ENCODE peak calls at places on chromosome 5, in eight cellular contexts. One of them, this sample, is unnamed.

GRCh38 chr5:67047180-67047579 is 149.4 kb downstream of the CD180 start:
- DNase-seq in Panc1: no peak
- DNase-seq in CD8-positive, alpha-beta memory T cell: no peak
- DNase-seq in AG08395: no peak
- DNase-seq in glutamatergic neuron: no peak
- DNase-seq in stimulated activated naive CD4-positive, alpha-beta T cell: no peak
- DNase-seq in neural progenitor cell: peak
- DNase-seq in SW480: no peak
- DNase-seq in this sample: no peak

GRCh38 chr5:11785771-11786342 is 118.4 kb downstream of the CTNND2 start:
- DNase-seq in stimulated activated naive CD4-positive, alpha-beta T cell: no peak
- DNase-seq in AG08395: no peak
- DNase-seq in Panc1: no peak
- DNase-seq in glutamatergic neuron: no peak
- DNase-seq in neural progenitor cell: no peak
- DNase-seq in CD8-positive, alpha-beta memory T cell: no peak
- DNase-seq in SW480: no peak
- DNase-seq in this sample: no peak

GRCh38 chr5:137461636-137462596 is 37.2 kb downstream of the SPOCK1 start:
- DNase-seq in Panc1: no peak
- DNase-seq in CD8-positive, alpha-beta memory T cell: no peak
- DNase-seq in neural progenitor cell: peak
- DNase-seq in SW480: no peak
- DNase-seq in AG08395: no peak
- DNase-seq in stimulated activated naive CD4-positive, alpha-beta T cell: no peak
- DNase-seq in glutamatergic neuron: no peak
- DNase-seq in this sample: peak

GRCh38 chr5:141001854-141002666 is 35.8 kb downstream of the PCDHAC2 start:
- DNase-seq in CD8-positive, alpha-beta memory T cell: no peak
- DNase-seq in stimulated activated naive CD4-positive, alpha-beta T cell: no peak
- DNase-seq in glutamatergic neuron: peak
- DNase-seq in Panc1: no peak
- DNase-seq in SW480: peak
- DNase-seq in AG08395: no peak
- DNase-seq in neural progenitor cell: peak
- DNase-seq in this sample: peak

GRCh38 chr5:103340717-103341397 is 82.3 kb downstream of the MACIR start:
- DNase-seq in AG08395: no peak
- DNase-seq in neural progenitor cell: no peak
- DNase-seq in SW480: no peak
- DNase-seq in stimulated activated naive CD4-positive, alpha-beta T cell: no peak
- DNase-seq in Panc1: no peak
- DNase-seq in glutamatergic neuron: no peak
- DNase-seq in CD8-positive, alpha-beta memory T cell: no peak
- DNase-seq in this sample: no peak

GRCh38 chr5:42242829-42243485 is 180.3 kb upstream of the GHR start:
- DNase-seq in AG08395: no peak
- DNase-seq in Panc1: no peak
- DNase-seq in glutamatergic neuron: no peak
- DNase-seq in SW480: no peak
- DNase-seq in stimulated activated naive CD4-positive, alpha-beta T cell: no peak
- DNase-seq in neural progenitor cell: no peak
- DNase-seq in CD8-positive, alpha-beta memory T cell: no peak
- DNase-seq in this sample: no peak

GRCh38 chr5:119339965-119340364 is 15.9 kb upstream of the TNFAIP8 start:
- DNase-seq in CD8-positive, alpha-beta memory T cell: no peak
- DNase-seq in neural progenitor cell: no peak
- DNase-seq in AG08395: no peak
- DNase-seq in stimulated activated naive CD4-positive, alpha-beta T cell: no peak
- DNase-seq in glutamatergic neuron: no peak
- DNase-seq in SW480: no peak
- DNase-seq in Panc1: no peak
- DNase-seq in this sample: no peak

GRCh38 chr5:95794070-95794516 is 28.4 kb downstream of the GLRX start:
- DNase-seq in Panc1: no peak
- DNase-seq in SW480: no peak
- DNase-seq in stimulated activated naive CD4-positive, alpha-beta T cell: no peak
- DNase-seq in CD8-positive, alpha-beta memory T cell: no peak
- DNase-seq in neural progenitor cell: no peak
- DNase-seq in AG08395: peak
- DNase-seq in glutamatergic neuron: no peak
- DNase-seq in this sample: peak

GRCh38 chr5:150144211-150144801 is 11.3 kb downstream of the PDGFRB start:
- DNase-seq in neural progenitor cell: no peak
- DNase-seq in stimulated activated naive CD4-positive, alpha-beta T cell: no peak
- DNase-seq in CD8-positive, alpha-beta memory T cell: no peak
- DNase-seq in SW480: no peak
- DNase-seq in glutamatergic neuron: no peak
- DNase-seq in AG08395: no peak
- DNase-seq in Panc1: no peak
- DNase-seq in this sample: no peak

This sample was measured in mesendoderm.